ENCODE peak calls at places on chromosomes 16 and 17, in nine cellular contexts. One of them, this sample, is unnamed.
A peak's percentile ranks its signal among the peaks of the same experiment; 100 is the strongest.

GRCh38 chr17:46053911-46054534 is 55.0 kb downstream of the STH start:
- DNase-seq in adipocyte: peak; percentile 23
- DNase-seq in ovary: no peak
- DNase-seq in lower lobe of right lung: no peak
- DNase-seq in tibial nerve: no peak
- DNase-seq in mucosa of descending colon: no peak
- DNase-seq in bronchial epithelial cell: peak; percentile 18
- DNase-seq in fibroblast of lung: peak; percentile 67
- DNase-seq in A549: peak; percentile 43
- DNase-seq in this sample: no peak

GRCh38 chr16:78939600-78939999 is 660.9 kb downstream of the MAF start:
- DNase-seq in ovary: no peak
- DNase-seq in fibroblast of lung: no peak
- DNase-seq in tibial nerve: no peak
- DNase-seq in lower lobe of right lung: no peak
- DNase-seq in adipocyte: no peak
- DNase-seq in bronchial epithelial cell: no peak
- DNase-seq in mucosa of descending colon: no peak
- DNase-seq in A549: no peak
- DNase-seq in this sample: no peak

GRCh38 chr17:40175928-40176327 is 1.3 kb upstream of the RAPGEFL1 start:
- DNase-seq in tibial nerve: no peak
- DNase-seq in A549: no peak
- DNase-seq in lower lobe of right lung: no peak
- DNase-seq in bronchial epithelial cell: no peak
- DNase-seq in fibroblast of lung: no peak
- DNase-seq in ovary: no peak
- DNase-seq in mucosa of descending colon: no peak
- DNase-seq in adipocyte: no peak
- DNase-seq in this sample: no peak

GRCh38 chr17:15914400-15915165 is 30.3 kb upstream of the ADORA2B start:
- DNase-seq in A549: no peak
- DNase-seq in adipocyte: no peak
- DNase-seq in ovary: no peak
- DNase-seq in bronchial epithelial cell: peak; percentile 67
- DNase-seq in lower lobe of right lung: no peak
- DNase-seq in fibroblast of lung: peak; percentile 56
- DNase-seq in mucosa of descending colon: no peak
- DNase-seq in tibial nerve: no peak
- DNase-seq in this sample: no peak

GRCh38 chr17:75589919-75590303 is 2.3 kb downstream of the MYO15B start:
- DNase-seq in lower lobe of right lung: no peak
- DNase-seq in tibial nerve: no peak
- DNase-seq in bronchial epithelial cell: no peak
- DNase-seq in A549: no peak
- DNase-seq in fibroblast of lung: no peak
- DNase-seq in mucosa of descending colon: no peak
- DNase-seq in ovary: peak; percentile 39
- DNase-seq in adipocyte: no peak
- DNase-seq in this sample: no peak

GRCh38 chr16:27432600-27432957 is 30.6 kb downstream of the IL21R start:
- DNase-seq in adipocyte: peak; percentile 18
- DNase-seq in bronchial epithelial cell: peak; percentile 71
- DNase-seq in ovary: no peak
- DNase-seq in lower lobe of right lung: no peak
- DNase-seq in A549: no peak
- DNase-seq in mucosa of descending colon: no peak
- DNase-seq in fibroblast of lung: peak; percentile 87
- DNase-seq in tibial nerve: no peak
- DNase-seq in this sample: peak; percentile 20

GRCh38 chr17:35932576-35932975 is 2.0 kb upstream of the RDM1 start:
- DNase-seq in adipocyte: no peak
- DNase-seq in A549: no peak
- DNase-seq in lower lobe of right lung: no peak
- DNase-seq in mucosa of descending colon: no peak
- DNase-seq in bronchial epithelial cell: no peak
- DNase-seq in fibroblast of lung: peak; percentile 59
- DNase-seq in ovary: no peak
- DNase-seq in tibial nerve: no peak
- DNase-seq in this sample: no peak

GRCh38 chr17:14198575-14198974 is 38.1 kb downstream of the CDRT15 start:
- DNase-seq in A549: no peak
- DNase-seq in lower lobe of right lung: no peak
- DNase-seq in adipocyte: no peak
- DNase-seq in tibial nerve: no peak
- DNase-seq in fibroblast of lung: no peak
- DNase-seq in mucosa of descending colon: no peak
- DNase-seq in bronchial epithelial cell: no peak
- DNase-seq in ovary: no peak
- DNase-seq in this sample: no peak

GRCh38 chr17:76868176-76868668 is at the start of gene MGAT5B:
- DNase-seq in A549: peak; percentile 87
- DNase-seq in fibroblast of lung: peak; percentile 80
- DNase-seq in tibial nerve: peak; percentile 40
- DNase-seq in bronchial epithelial cell: peak; percentile 43
- DNase-seq in adipocyte: peak; percentile 95
- DNase-seq in mucosa of descending colon: peak; percentile 82
- DNase-seq in ovary: peak; percentile 65
- DNase-seq in lower lobe of right lung: peak; percentile 87
- DNase-seq in this sample: peak; percentile 79

GRCh38 chr17:76871668-76872067 is 3.5 kb downstream of the MGAT5B start:
- DNase-seq in adipocyte: no peak
- DNase-seq in mucosa of descending colon: no peak
- DNase-seq in A549: peak; percentile 36
- DNase-seq in fibroblast of lung: peak; percentile 8
- DNase-seq in ovary: no peak
- DNase-seq in lower lobe of right lung: no peak
- DNase-seq in bronchial epithelial cell: no peak
- DNase-seq in tibial nerve: no peak
- DNase-seq in this sample: no peak

GRCh38 chr17:76868669-76869208 is 535 bp downstream of the MGAT5B start:
- DNase-seq in fibroblast of lung: peak; percentile 22
- DNase-seq in bronchial epithelial cell: no peak
- DNase-seq in A549: peak; percentile 33
- DNase-seq in adipocyte: peak; percentile 56
- DNase-seq in tibial nerve: no peak
- DNase-seq in mucosa of descending colon: no peak
- DNase-seq in lower lobe of right lung: no peak
- DNase-seq in ovary: no peak
- DNase-seq in this sample: no peak

GRCh38 chr17:76869209-76869877 is 1.1 kb downstream of the MGAT5B start:
- DNase-seq in bronchial epithelial cell: no peak
- DNase-seq in ovary: no peak
- DNase-seq in tibial nerve: no peak
- DNase-seq in lower lobe of right lung: no peak
- DNase-seq in A549: no peak
- DNase-seq in fibroblast of lung: no peak
- DNase-seq in adipocyte: peak; percentile 9
- DNase-seq in mucosa of descending colon: no peak
- DNase-seq in this sample: no peak

GRCh38 chr17:76869878-76870714 is 1.9 kb downstream of the MGAT5B start:
- DNase-seq in adipocyte: peak; percentile 10
- DNase-seq in A549: no peak
- DNase-seq in bronchial epithelial cell: no peak
- DNase-seq in lower lobe of right lung: no peak
- DNase-seq in ovary: no peak
- DNase-seq in tibial nerve: no peak
- DNase-seq in fibroblast of lung: peak; percentile 8
- DNase-seq in mucosa of descending colon: no peak
- DNase-seq in this sample: no peak
- H3K4me3 ChIP-seq in adipocyte: no peak overlapping the region
- H3K4me3 ChIP-seq in A549: peak overlapping the region; percentile 70
- H3K4me3 ChIP-seq in bronchial epithelial cell: no peak overlapping the region
- H3K4me3 ChIP-seq in lower lobe of right lung: peak overlapping the region; percentile 42
- H3K4me3 ChIP-seq in ovary: no peak overlapping the region
- H3K4me3 ChIP-seq in tibial nerve: peak overlapping the region; percentile 52
- H3K4me3 ChIP-seq in fibroblast of lung: no peak overlapping the region
- H3K4me3 ChIP-seq in mucosa of descending colon: no peak overlapping the region
- H3K4me3 ChIP-seq in this sample: no peak overlapping the region

GRCh38 chr16:68526143-68526781 is 12.8 kb upstream of the ZFP90 start:
- DNase-seq in tibial nerve: no peak
- DNase-seq in bronchial epithelial cell: no peak
- DNase-seq in adipocyte: no peak
- DNase-seq in lower lobe of right lung: no peak
- DNase-seq in fibroblast of lung: no peak
- DNase-seq in mucosa of descending colon: no peak
- DNase-seq in A549: peak; percentile 15
- DNase-seq in ovary: no peak
- DNase-seq in this sample: no peak

GRCh38 chr16:68524069-68524820 is 14.8 kb upstream of the ZFP90 start:
- DNase-seq in mucosa of descending colon: no peak
- DNase-seq in adipocyte: no peak
- DNase-seq in tibial nerve: no peak
- DNase-seq in bronchial epithelial cell: no peak
- DNase-seq in ovary: no peak
- DNase-seq in A549: no peak
- DNase-seq in lower lobe of right lung: no peak
- DNase-seq in fibroblast of lung: no peak
- DNase-seq in this sample: no peak

GRCh38 chr16:68529608-68529930 is 9.5 kb upstream of the ZFP90 start:
- DNase-seq in adipocyte: no peak
- DNase-seq in A549: no peak
- DNase-seq in tibial nerve: no peak
- DNase-seq in mucosa of descending colon: no peak
- DNase-seq in fibroblast of lung: no peak
- DNase-seq in lower lobe of right lung: no peak
- DNase-seq in bronchial epithelial cell: no peak
- DNase-seq in ovary: no peak
- DNase-seq in this sample: no peak

GRCh38 chr16:68528686-68529379 is 10.3 kb upstream of the ZFP90 start:
- DNase-seq in adipocyte: peak; percentile 91
- DNase-seq in lower lobe of right lung: peak; percentile 90
- DNase-seq in ovary: peak; percentile 81
- DNase-seq in tibial nerve: peak; percentile 73
- DNase-seq in fibroblast of lung: peak; percentile 59
- DNase-seq in A549: peak; percentile 87
- DNase-seq in mucosa of descending colon: peak; percentile 90
- DNase-seq in bronchial epithelial cell: peak; percentile 68
- DNase-seq in this sample: peak; percentile 94

GRCh38 chr16:68526782-68527145 is 12.3 kb upstream of the ZFP90 start:
- DNase-seq in mucosa of descending colon: no peak
- DNase-seq in A549: no peak
- DNase-seq in ovary: no peak
- DNase-seq in adipocyte: no peak
- DNase-seq in bronchial epithelial cell: no peak
- DNase-seq in fibroblast of lung: no peak
- DNase-seq in lower lobe of right lung: no peak
- DNase-seq in tibial nerve: no peak
- DNase-seq in this sample: no peak
- H3K4me3 ChIP-seq in mucosa of descending colon: no peak overlapping the region
- H3K4me3 ChIP-seq in A549: no peak overlapping the region
- H3K4me3 ChIP-seq in ovary: no peak overlapping the region
- H3K4me3 ChIP-seq in adipocyte: no peak overlapping the region
- H3K4me3 ChIP-seq in bronchial epithelial cell: no peak overlapping the region
- H3K4me3 ChIP-seq in fibroblast of lung: no peak overlapping the region
- H3K4me3 ChIP-seq in lower lobe of right lung: no peak overlapping the region
- H3K4me3 ChIP-seq in tibial nerve: no peak overlapping the region
- H3K4me3 ChIP-seq in this sample: no peak overlapping the region

DNA sequence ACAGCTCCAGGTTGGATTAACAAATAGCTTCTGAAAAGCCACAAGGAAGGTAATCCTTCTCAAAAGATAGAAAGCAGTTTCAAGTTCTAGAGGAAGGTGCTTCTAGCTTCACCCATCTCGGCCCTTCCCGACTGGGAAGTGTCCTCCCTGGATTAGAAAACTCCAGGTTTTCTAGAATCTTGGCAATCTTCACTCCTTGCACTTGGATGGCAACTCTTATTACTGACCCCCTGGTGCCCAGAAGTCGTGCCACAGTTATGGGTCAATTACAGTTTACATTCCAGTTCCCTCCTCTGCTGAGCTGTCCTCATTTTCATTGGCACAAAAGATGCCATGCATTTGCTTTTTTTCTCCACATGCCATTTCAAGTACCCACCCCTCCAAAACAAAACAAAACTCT is 65.6 kb downstream of the SMG6 start:
- DNase-seq in ovary: no peak
- DNase-seq in bronchial epithelial cell: no peak
- DNase-seq in tibial nerve: no peak
- DNase-seq in lower lobe of right lung: no peak
- DNase-seq in mucosa of descending colon: no peak
- DNase-seq in fibroblast of lung: no peak
- DNase-seq in adipocyte: peak; percentile 38
- DNase-seq in A549: no peak
- DNase-seq in this sample: no peak
- H3K4me3 ChIP-seq in ovary: no peak overlapping the region
- H3K4me3 ChIP-seq in bronchial epithelial cell: no peak overlapping the region
- H3K4me3 ChIP-seq in tibial nerve: no peak overlapping the region
- H3K4me3 ChIP-seq in lower lobe of right lung: no peak overlapping the region
- H3K4me3 ChIP-seq in mucosa of descending colon: no peak overlapping the region
- H3K4me3 ChIP-seq in fibroblast of lung: no peak overlapping the region
- H3K4me3 ChIP-seq in adipocyte: peak overlapping the region; percentile 57
- H3K4me3 ChIP-seq in A549: no peak overlapping the region
- H3K4me3 ChIP-seq in this sample: no peak overlapping the region

DNA sequence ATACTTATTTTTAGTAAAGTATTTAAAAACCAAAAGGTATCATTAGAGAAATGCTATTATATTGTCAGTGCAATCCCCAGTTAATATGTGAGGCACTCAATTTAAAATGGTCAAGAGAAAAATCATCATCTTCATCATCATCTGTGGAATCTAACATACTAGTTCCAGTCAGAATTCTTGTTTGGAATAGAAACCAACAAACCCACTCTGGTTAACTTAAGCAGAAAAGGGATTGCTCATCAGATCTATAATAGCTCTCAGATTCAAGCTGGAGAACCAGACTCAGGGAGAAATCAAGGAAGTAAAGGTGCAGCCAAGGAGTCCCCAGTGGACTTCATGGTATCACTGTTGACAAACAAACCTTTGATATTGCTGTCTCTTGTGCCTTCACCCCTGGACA is 43.7 kb upstream of the KCNJ16 start:
- DNase-seq in lower lobe of right lung: no peak
- DNase-seq in ovary: no peak
- DNase-seq in fibroblast of lung: no peak
- DNase-seq in A549: no peak
- DNase-seq in tibial nerve: no peak
- DNase-seq in mucosa of descending colon: no peak
- DNase-seq in bronchial epithelial cell: no peak
- DNase-seq in adipocyte: no peak
- DNase-seq in this sample: no peak
- H3K4me3 ChIP-seq in lower lobe of right lung: no peak overlapping the region
- H3K4me3 ChIP-seq in ovary: no peak overlapping the region
- H3K4me3 ChIP-seq in fibroblast of lung: no peak overlapping the region
- H3K4me3 ChIP-seq in A549: no peak overlapping the region
- H3K4me3 ChIP-seq in tibial nerve: no peak overlapping the region
- H3K4me3 ChIP-seq in mucosa of descending colon: no peak overlapping the region
- H3K4me3 ChIP-seq in bronchial epithelial cell: no peak overlapping the region
- H3K4me3 ChIP-seq in adipocyte: no peak overlapping the region
- H3K4me3 ChIP-seq in this sample: no peak overlapping the region

This sample was measured in adrenal gland.